ENCODE peak calls at places on chromosomes 1 and 21, in seven cellular contexts. N is OCI-LY7, R is osteoblast, V is heart left ventricle, Y is pancreas, I is ovary, W is cardiac muscle cell. Q is an unnamed sample.

GRCh38 chr1:41607810-41608209 is 123.3 kb upstream of the EDN2 start:
- DNase-seq in N (no peak), R (no peak), V (no peak), Y (no peak), I (no peak), W (no peak), Q (no peak)

GRCh38 chr1:219759095-219759494 is 146.2 kb upstream of the ZC3H11B start:
- DNase-seq in N (no peak), R (no peak), V (no peak), Y (no peak), I (no peak), W (no peak), Q (no peak)

GRCh38 chr1:62294211-62294610 is 25.0 kb downstream of the KANK4 start:
- DNase-seq in N (peak; percentile 9), R (no peak), V (no peak), Y (no peak), I (no peak), W (no peak), Q (no peak)

GRCh38 chr21:43597845-43598244 is 61.4 kb downstream of the HSF2BP start:
- DNase-seq in N (no peak), R (no peak), V (no peak), Y (no peak), I (no peak), W (no peak), Q (no peak)

GRCh38 chr1:222781251-222781650 is 33.6 kb upstream of the DISP1 start:
- DNase-seq in N (no peak), R (no peak), V (no peak), Y (no peak), I (no peak), W (no peak), Q (no peak)

GRCh38 chr21:35045539-35046222 is 3.4 kb downstream of the RUNX1 start:
- DNase-seq in N (no peak), R (no peak), V (no peak), Y (no peak), I (no peak), W (no peak), Q (no peak)

GRCh38 chr21:46661211-46661625 is 25.7 kb downstream of the PRMT2 start:
- DNase-seq in N (peak; percentile 55), R (peak; percentile 99), V (peak; percentile 54), Y (no peak), I (peak; percentile 63), W (peak; percentile 84), Q (peak; percentile 46)

GRCh38 chr1:117150316-117150715 is 28.8 kb upstream of the TRIM45 start:
- DNase-seq in N (no peak), R (no peak), V (no peak), Y (no peak), I (no peak), W (no peak), Q (no peak)

GRCh38 chr1:54159733-54160316 is 7.0 kb upstream of the CDCP2 start:
- DNase-seq in N (no peak), R (peak; percentile 30), V (no peak), Y (no peak), I (no peak), W (no peak), Q (no peak)

GRCh38 chr1:36203554-36204346 is 20.5 kb upstream of the THRAP3 start:
- DNase-seq in N (no peak), R (peak; percentile 87), V (peak; percentile 87), Y (peak; percentile 30), I (peak; percentile 29), W (peak; percentile 32), Q (peak; percentile 67)

GRCh38 chr1:54705153-54705552 is 10.5 kb upstream of the TTC4 start:
- DNase-seq in N (no peak), R (no peak), V (no peak), Y (no peak), I (no peak), W (no peak), Q (no peak)

GRCh38 chr1:244636488-244637259 is 16.3 kb upstream of the DESI2 start:
- DNase-seq in N (no peak), R (no peak), V (no peak), Y (no peak), I (no peak), W (no peak), Q (no peak)

GRCh38 chr1:6350416-6351088 is 43.0 kb downstream of the ACOT7 start:
- DNase-seq in N (no peak), R (peak; percentile 87), V (peak; percentile 91), Y (peak; percentile 90), I (no peak), W (no peak), Q (peak; percentile 78)

GRCh38 chr1:206696812-206697585 is 12.3 kb downstream of the MAPKAPK2 start:
- DNase-seq in N (no peak), R (no peak), V (no peak), Y (no peak), I (no peak), W (no peak), Q (no peak)

GRCh38 chr1:211885746-211886522 is 55.4 kb upstream of the LPGAT1 start:
- DNase-seq in N (no peak), R (no peak), V (no peak), Y (no peak), I (no peak), W (no peak), Q (no peak)

GRCh38 chr1:245603311-245603865 is 448.6 kb downstream of the KIF26B start:
- DNase-seq in N (no peak), R (no peak), V (no peak), Y (no peak), I (no peak), W (no peak), Q (no peak)

DNA sequence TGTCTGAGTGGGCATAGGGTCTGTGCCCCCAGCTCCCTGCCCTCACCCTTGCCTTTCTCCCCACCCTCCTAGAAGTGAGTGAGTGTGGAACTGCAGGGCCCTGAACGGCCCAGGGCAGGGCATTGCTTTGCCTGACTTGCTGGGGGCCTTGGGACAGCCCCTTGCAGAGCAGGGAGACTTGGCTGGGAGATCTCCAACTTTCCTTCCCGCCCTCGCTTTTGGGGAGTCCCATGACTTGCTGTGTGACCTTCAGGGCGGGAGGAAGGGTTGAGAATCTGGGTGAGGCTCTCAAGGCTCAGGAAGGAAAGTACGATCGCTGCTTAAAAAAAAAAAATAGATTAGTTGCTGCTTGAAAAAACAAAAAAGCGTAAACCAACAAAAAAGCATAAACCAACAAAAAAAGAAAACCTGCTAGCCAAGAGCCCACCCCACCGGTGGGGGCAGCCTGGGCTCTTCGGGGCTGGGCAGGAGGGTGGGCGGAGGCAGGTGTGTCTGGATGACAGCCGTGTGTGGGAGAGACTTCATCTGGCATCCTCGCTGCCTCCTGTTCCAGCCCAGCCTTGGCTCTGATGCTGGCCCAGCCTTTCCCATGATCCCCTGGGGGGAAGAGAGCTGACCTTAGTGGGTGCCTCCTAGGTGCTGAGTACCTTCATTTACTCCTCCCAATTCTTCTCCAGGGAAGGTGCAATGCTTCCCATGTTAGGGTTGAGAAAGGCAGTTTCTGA is 6.5 kb downstream of the NBL1 start:
- DNase-seq in N (no peak), R (peak; percentile 84), V (no peak), Y (no peak), I (peak; percentile 76), W (no peak), Q (no peak)
- H3K4me1 ChIP-seq in N (no peaks in the 10 kb centered on the region), R (peaks cover 30% of the 10 kb centered on the region), V (peaks cover 12% of the 10 kb centered on the region), Y (no peaks in the 10 kb centered on the region), I (peaks cover 42% of the 10 kb centered on the region), W (no peaks in the 10 kb centered on the region), Q (no peaks in the 10 kb centered on the region)

DNA sequence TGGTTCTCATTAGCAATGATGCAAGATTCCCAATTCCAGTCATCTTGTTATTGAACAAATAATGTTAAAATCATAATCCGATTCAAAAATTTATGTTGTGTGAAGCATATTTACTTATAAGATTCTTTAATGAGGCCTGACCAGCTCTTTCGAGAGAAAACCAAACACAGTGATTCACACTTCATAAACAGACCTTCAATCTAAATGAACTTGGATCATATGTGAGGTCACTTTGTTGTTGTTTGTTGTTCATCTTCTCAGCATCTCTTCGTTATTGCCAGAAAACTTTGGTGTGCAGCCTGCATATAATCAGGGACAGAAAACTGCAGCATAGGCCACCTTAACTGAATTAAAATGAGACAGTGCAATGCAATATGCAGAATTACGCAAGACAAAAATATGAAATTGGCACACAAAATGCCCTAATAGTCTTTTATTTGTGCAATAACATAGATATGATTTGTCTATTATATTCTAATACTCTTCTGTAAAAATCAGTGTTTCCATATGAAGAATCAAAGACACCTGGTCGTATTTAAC is 30.1 kb downstream of the NCAM2 start:
- DNase-seq in N (no peak), R (no peak), V (no peak), Y (no peak), I (no peak), W (no peak), Q (no peak)
- H3K27ac ChIP-seq in N (no peak overlapping the region), R (no peak overlapping the region), V (no peak overlapping the region), Y (no peak overlapping the region), I (no peak overlapping the region), W (no peak overlapping the region), Q (no peak overlapping the region)

DNA sequence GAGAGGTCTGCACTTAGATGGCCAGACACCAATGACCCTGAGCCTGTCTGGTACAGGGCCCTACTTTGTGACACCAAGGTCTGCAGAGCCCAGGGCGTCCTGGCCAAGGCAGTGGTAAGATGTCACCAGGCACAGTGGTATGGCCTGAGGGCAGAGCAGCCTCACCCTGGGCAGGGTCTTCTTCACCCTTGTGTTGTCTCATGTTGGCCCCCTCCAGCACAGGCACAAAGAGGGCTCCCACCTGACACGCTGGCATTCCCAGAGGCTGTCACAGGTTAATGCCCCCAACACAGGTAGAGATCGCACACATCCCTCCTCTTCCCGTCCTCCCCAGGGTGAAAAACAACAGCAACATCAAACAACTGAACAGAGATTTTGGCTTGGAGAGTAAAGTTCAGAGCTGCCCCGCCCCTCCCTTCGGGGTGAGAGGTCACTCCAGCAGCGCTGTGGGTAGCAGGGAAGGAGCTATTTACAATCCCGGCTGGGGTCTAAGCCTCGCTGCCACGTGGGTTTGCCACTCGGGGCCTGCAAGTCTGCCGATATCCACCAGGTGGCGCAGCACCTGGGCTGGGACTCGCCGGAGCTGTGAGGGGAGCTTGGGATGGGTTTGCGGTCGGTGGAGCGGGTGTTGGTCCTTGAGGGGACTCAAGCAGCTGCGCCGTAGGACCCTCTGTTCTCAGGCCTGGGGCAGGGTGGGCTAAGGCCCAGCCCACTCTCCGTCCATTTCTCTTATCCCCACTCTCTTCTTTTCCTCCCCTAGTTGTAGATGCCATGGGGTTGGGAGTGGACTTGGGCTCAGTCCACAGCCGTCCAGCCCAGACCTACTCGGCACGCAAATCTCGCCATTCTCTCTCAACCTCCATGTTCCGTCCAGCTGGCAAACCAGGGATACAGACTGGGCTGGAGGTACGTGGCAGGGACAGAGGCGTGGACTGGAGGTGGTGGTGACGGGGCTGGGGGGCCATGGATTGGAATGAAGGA is 12.7 kb downstream of the EFNA3 start:
- DNase-seq in N (peak; percentile 80), R (peak; percentile 92), V (peak; percentile 80), Y (peak; percentile 58), I (peak; percentile 70), W (peak; percentile 85), Q (peak; percentile 78)
- H3K4me3 ChIP-seq in N (no peak overlapping the region), R (no peak overlapping the region), V (no peak overlapping the region), Y (no peak overlapping the region), I (no peak overlapping the region), W (no peak overlapping the region), Q (no peak overlapping the region)

DNA sequence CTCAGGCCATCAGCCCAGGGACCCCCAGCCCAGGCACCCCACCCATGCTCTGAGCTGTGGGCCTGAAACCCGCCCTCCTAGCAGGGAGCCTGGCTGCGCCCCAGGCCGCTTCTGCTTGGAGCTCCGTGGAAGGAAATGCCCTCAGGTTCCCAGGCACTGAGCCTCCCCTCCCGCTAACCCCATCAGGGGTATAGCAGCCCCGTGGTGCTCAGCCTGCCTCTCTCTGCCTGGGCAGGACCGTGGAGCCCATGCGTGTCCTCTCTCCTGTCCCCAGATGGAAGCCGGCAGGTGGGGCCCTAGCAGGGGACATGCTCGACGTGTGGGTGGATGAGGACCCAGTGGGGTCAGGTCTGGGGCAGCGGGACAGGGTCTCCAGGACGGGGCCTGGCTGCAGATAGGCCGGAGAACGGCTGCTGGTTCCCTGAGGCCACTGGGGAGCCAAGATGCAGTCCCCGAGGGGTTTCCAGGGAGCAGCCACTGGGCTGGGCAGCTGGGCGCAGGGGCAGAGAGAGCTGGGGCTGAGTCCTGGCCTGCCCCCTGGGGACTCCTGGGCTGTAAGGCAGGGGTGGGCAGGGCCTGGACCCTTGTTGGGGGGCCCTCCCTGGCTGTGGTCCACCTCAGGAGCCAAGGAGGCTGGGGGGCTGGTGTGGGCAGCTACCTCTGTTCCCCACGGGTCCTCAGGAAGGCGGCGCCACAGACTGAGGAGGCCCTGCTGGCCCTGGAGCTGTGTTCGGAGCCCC is 75.5 kb downstream of the MORN1 start:
- DNase-seq in N (no peak), R (peak; percentile 93), V (no peak), Y (no peak), I (no peak), W (no peak), Q (no peak)
- H3K4me1 ChIP-seq in N (peaks cover 3% of the 10 kb centered on the region), R (peaks cover 16% of the 10 kb centered on the region), V (no peaks in the 10 kb centered on the region), Y (no peaks in the 10 kb centered on the region), I (peaks cover 29% of the 10 kb centered on the region), W (peaks cover 27% of the 10 kb centered on the region), Q (peaks cover 15% of the 10 kb centered on the region)

Q was measured in lung.